ENCODE peak calls at places on chromosomes 6 and 20, in four cellular contexts. U is IMR-90, D is H9, C is H1. O is an unnamed sample.

GRCh38 chr6:15744824-15745402 is 82.1 kb upstream of the DTNBP1 start:
- DNase-seq in C (no peak), D (no peak), U (no peak), O (peak)

GRCh38 chr6:138692978-138693909 is 80.3 kb upstream of the CCDC28A start:
- DNase-seq in D (peak), U (peak), C (peak), O (peak)

GRCh38 chr6:153090241-153090930 is 40.7 kb downstream of the RGS17 start:
- DNase-seq in D (no peak), U (peak), C (no peak), O (no peak)

GRCh38 chr20:52132337-52132736 is 59.2 kb downstream of the ZFP64 start:
- DNase-seq in D (no peak), C (no peak), U (no peak), O (no peak)

GRCh38 chr6:36443951-36444428 is 1.2 kb downstream of the KCTD20 start:
- DNase-seq in C (no peak), D (peak), U (peak), O (peak)

GRCh38 chr6:133953634-133954415 is 801 bp downstream of the TBPL1 start:
- DNase-seq in C (no peak), U (no peak), D (no peak), O (peak)

GRCh38 chr6:1524040-1524480 is 85.7 kb upstream of the FOXC1 start:
- DNase-seq in U (peak), C (peak), D (peak), O (peak)

GRCh38 chr6:68635706-68636513 is 828 bp downstream of the ADGRB3 start:
- DNase-seq in U (no peak), C (no peak), D (peak), O (no peak)

GRCh38 chr6:2739335-2739734 is 11.4 kb downstream of the MYLK4 start:
- DNase-seq in C (no peak), D (no peak), U (peak), O (peak)

GRCh38 chr6:152380351-152380767 is 256.8 kb downstream of the SYNE1 start:
- DNase-seq in D (no peak), C (no peak), U (peak), O (peak)

GRCh38 chr6:133184798-133185380 is 56.3 kb upstream of the EYA4 start:
- DNase-seq in U (peak), C (no peak), D (no peak), O (no peak)

DNA sequence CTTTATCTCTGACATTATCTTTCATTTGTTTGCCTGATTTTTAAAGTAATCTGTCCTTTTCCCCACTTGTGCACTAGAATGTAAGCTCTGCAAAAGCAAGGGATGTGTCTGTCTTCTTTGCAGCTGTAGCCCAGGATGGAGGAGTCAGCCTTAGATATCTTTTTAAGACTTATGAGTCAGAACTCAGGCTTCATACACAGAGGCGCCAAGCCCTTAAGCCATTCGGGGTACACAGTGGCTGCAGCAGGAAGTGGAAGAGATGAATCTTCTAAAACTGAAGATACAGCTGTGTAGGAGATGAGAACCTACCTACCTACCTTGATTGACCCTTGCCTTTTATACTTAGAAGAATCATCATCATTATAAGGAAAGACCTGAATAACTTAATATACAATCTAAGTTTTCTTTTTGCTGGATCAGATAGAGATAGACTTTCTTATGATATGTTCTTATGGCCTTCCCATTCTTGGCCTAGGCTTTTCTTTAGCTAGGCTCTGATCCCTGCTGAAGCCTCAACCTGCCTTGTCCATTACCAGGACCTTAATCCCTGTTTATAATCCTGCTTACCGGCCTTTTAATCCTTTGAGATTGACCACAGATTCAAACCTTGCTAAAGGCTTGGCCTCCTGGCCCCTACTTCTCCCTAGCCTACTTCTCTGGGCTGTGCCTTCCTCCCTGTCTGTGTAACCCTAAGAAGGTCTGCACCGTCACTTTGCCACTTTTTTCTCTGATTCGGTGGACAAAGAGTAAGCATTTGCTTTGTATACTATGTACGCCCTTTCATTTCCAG is 304.5 kb downstream of the PRL start:
- DNase-seq in U (peak), D (no peak), C (no peak), O (no peak)
- H2BK5ac ChIP-seq in U (peak), D (no peak), C (no peak), O (no peak)

GRCh38 chr20:19821605-19822004 is 63.5 kb downstream of the RIN2 start:
- DNase-seq in C (no peak), U (no peak), D (no peak), O (no peak)
- H4K5ac ChIP-seq in C (no peak), U (peak), D (no peak), O (no peak)

DNA sequence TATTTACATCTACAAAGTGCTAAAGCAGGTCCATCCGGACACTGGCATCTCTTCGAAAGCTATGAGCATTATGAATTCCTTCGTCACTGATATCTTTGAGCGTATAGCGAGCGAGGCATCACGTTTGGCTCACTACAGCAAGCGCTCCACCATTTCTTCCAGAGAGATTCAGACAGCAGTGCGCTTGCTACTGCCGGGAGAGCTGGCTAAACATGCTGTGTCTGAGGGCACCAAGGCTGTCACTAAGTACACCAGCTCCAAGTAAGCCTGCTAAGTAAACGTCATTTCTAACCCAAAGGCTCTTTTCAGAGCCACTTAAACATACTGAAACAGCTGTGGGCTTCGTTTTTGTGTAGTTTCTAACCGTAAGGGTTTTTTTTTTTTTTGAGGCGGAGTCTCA is 27.5 kb upstream of the SLC17A4 start:
- DNase-seq in U (no peak), C (no peak), D (no peak), O (no peak)
- H3K9ac ChIP-seq in U (no peak), C (no peak), D (no peak), O (no peak)

GRCh38 chr20:23425129-23425528 is 3.8 kb upstream of the NAPB start:
- DNase-seq in U (no peak), D (no peak), C (no peak), O (no peak)
- H2BK5ac ChIP-seq in U (no peak), D (no peak), C (no peak), O (no peak)

GRCh38 chr20:35059110-35059509 is 33.5 kb downstream of the TRPC4AP start:
- DNase-seq in C (no peak), D (no peak), U (no peak), O (no peak)
- H4K5ac ChIP-seq in C (no peak), D (no peak), U (no peak), O (no peak)

GRCh38 chr20:44054118-44054517 is 132.9 kb downstream of the JPH2 start:
- DNase-seq in C (no peak), U (no peak), D (no peak), O (no peak)
- H3K9ac ChIP-seq in C (no peak), U (no peak), D (no peak), O (no peak)

GRCh38 chr6:70129341-70129740 is 173.5 kb downstream of the COL9A1 start:
- DNase-seq in C (no peak), D (no peak), U (no peak), O (no peak)

GRCh38 chr6:70124882-70125535 is 177.9 kb downstream of the COL9A1 start:
- DNase-seq in U (peak), C (no peak), D (no peak), O (no peak)

GRCh38 chr6:70118670-70119069 is 184.2 kb downstream of the COL9A1 start:
- DNase-seq in U (no peak), C (no peak), D (no peak), O (no peak)

GRCh38 chr6:70119218-70119835 is 183.6 kb downstream of the COL9A1 start:
- DNase-seq in C (no peak), U (no peak), D (no peak), O (no peak)

DNA sequence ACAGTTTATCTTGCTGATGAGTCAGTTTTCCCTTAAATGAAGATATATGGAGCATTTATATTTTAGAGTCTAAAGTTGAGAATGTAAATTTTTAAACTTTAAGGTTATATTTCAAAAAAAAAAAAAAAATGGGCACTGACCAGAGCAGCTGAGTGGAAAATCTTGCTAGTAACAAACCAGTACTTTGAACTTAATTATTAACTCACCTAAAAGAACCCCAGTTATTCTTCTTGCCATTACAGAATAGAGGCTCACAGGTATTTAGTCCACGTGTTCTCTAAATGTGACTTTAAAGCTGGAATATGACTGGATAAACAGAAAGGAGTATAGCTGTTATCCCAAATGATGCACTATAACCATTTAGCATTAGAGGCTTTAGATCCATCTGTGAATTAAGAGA is 178.4 kb downstream of the COL9A1 start:
- DNase-seq in C (no peak), D (no peak), U (no peak), O (no peak)
- H2BK5ac ChIP-seq in C (no peak), D (no peak), U (no peak), O (no peak)

GRCh38 chr20:33838035-33838864 is 27.1 kb downstream of the CHMP4B start:
- DNase-seq in D (no peak), C (no peak), U (no peak), O (peak)

GRCh38 chr20:33840759-33841438 is 29.8 kb downstream of the CHMP4B start:
- DNase-seq in U (no peak), D (no peak), C (no peak), O (no peak)

GRCh38 chr20:33837096-33837830 is 26.1 kb downstream of the CHMP4B start:
- DNase-seq in C (no peak), U (no peak), D (no peak), O (no peak)

GRCh38 chr20:33841439-33841799 is 30.3 kb downstream of the CHMP4B start:
- DNase-seq in U (no peak), C (no peak), D (no peak), O (no peak)

DNA sequence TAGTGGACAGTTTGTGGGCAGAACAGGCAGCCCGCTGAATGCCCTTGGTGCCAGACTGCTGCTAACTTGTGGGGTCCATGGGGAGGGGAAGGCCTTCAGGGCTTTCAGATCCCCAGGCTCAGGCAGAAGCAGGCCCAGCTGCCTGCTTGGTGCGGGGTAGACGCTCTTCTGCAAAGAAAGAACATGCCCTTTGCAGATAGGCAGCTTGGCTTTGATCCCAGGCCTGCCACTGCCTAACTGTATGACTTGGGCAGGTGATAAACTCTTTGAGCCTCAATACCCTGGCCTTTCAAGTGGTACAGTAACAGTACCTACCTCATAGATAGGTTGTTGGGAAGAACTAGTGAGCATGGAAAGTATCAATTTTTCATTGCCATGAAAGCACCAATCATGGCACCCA is 28.4 kb downstream of the CHMP4B start:
- DNase-seq in C (no peak), D (no peak), U (no peak), O (no peak)
- H4K5ac ChIP-seq in C (no peak), D (no peak), U (no peak), O (no peak)

GRCh38 chr6:128413291-128413690 is 107.1 kb downstream of the PTPRK start:
- DNase-seq in C (no peak), D (no peak), U (no peak), O (no peak)
- H3K9ac ChIP-seq in C (no peak), D (no peak), U (no peak), O (no peak)

GRCh38 chr6:87237804-87238203 is 82.4 kb downstream of the ZNF292 start:
- DNase-seq in D (no peak), C (no peak), U (peak), O (peak)
- H2BK5ac ChIP-seq in D (no peak), C (no peak), U (no peak), O (no peak)